ENCODE peak calls at places on chromosome 11, in seven cellular contexts. L is NCI-H524; S is HT1080; F is activated CD8-positive, alpha-beta T cell treated with anti-CD3 and anti-CD28 coated beads for 36 hours; U is EL; R is stimulated activated CD4-positive, alpha-beta T cell treated with anti-CD3 and anti-CD28 coated beads, TNF-alpha, amount 100 ng/mL, for 4 hours; I is activated naive CD4-positive, alpha-beta T cell. Q is an unnamed sample.

GRCh38 chr11:41926339-41926738 is 466.9 kb upstream of the LRRC4C start:
- DNase-seq in L (no peak), F (no peak), I (no peak), S (no peak), R (no peak), U (no peak), Q (no peak)

GRCh38 chr11:34565417-34566208 is 52.0 kb upstream of the ELF5 start:
- DNase-seq in I (no peak), U (peak; percentile 12), L (peak; percentile 15), R (no peak), S (no peak), F (peak; percentile 37), Q (no peak)

GRCh38 chr11:126948563-126948962 is 52.0 kb downstream of the KIRREL3 start:
- DNase-seq in I (no peak), L (peak; percentile 5), S (peak; percentile 54), F (no peak), U (no peak), R (no peak), Q (no peak)

GRCh38 chr11:72700026-72700610 is 25.9 kb upstream of the PDE2A start:
- DNase-seq in F (no peak), L (no peak), I (no peak), S (peak; percentile 64), R (no peak), U (peak; percentile 53), Q (peak; percentile 51)

GRCh38 chr11:1073261-1073724 is 1.4 kb upstream of the MUC2 start:
- DNase-seq in S (peak; percentile 37), R (no peak), I (no peak), L (peak; percentile 29), U (peak; percentile 20), F (no peak), Q (no peak)

GRCh38 chr11:110027627-110028371 is 65.4 kb upstream of the ZC3H12C start:
- DNase-seq in F (no peak), I (no peak), R (no peak), U (no peak), S (no peak), L (no peak), Q (no peak)

GRCh38 chr11:64885367-64886286 is 7.2 kb upstream of the EHD1 start:
- DNase-seq in L (no peak), S (peak; percentile 49), F (peak; percentile 67), U (peak; percentile 68), R (no peak), I (no peak), Q (peak; percentile 66)

GRCh38 chr11:44875056-44875455 is 75.6 kb downstream of the TP53I11 start:
- DNase-seq in U (no peak), L (no peak), S (no peak), I (no peak), R (no peak), F (no peak), Q (no peak)

GRCh38 chr11:134372961-134373360 is 39.1 kb downstream of the B3GAT1 start:
- DNase-seq in R (no peak), F (no peak), L (peak; percentile 97), S (no peak), U (no peak), I (no peak), Q (no peak)

GRCh38 chr11:121104223-121104831 is 3.3 kb downstream of the TECTA start:
- DNase-seq in L (no peak), U (no peak), I (no peak), S (no peak), R (no peak), F (no peak), Q (no peak)

GRCh38 chr11:1295591-1295990 is 13.8 kb downstream of the TOLLIP start:
- DNase-seq in R (no peak), L (no peak), F (no peak), U (no peak), S (no peak), I (no peak), Q (no peak)

GRCh38 chr11:124788521-124788920 is 11.7 kb downstream of the MSANTD2 start:
- DNase-seq in U (peak; percentile 12), I (no peak), R (no peak), L (no peak), F (no peak), S (no peak), Q (no peak)

GRCh38 chr11:70631624-70632047 is 233.3 kb downstream of the CTTN start:
- DNase-seq in U (no peak), F (no peak), I (no peak), L (peak; percentile 54), S (no peak), R (no peak), Q (no peak)

GRCh38 chr11:14499178-14499559 is 442 bp downstream of the COPB1 start:
- DNase-seq in R (peak; percentile 2), L (no peak), U (peak; percentile 28), F (peak; percentile 62), S (no peak), I (no peak), Q (peak; percentile 22)

GRCh38 chr11:108496643-108497256 is 1.4 kb downstream of the POGLUT3 start:
- DNase-seq in L (no peak), F (no peak), R (no peak), U (peak; percentile 38), I (no peak), S (no peak), Q (peak; percentile 21)

GRCh38 chr11:93081694-93082093 is 112.2 kb downstream of the MTNR1B start:
- DNase-seq in L (no peak), S (no peak), R (no peak), U (no peak), I (no peak), F (no peak), Q (no peak)

GRCh38 chr11:67290801-67291200 is 1.7 kb downstream of the ANKRD13D start:
- DNase-seq in U (no peak), L (no peak), I (no peak), R (no peak), F (no peak), S (no peak), Q (no peak)

GRCh38 chr11:72439455-72439854 is 5.1 kb upstream of the CLPB start:
- DNase-seq in U (peak; percentile 54), I (no peak), L (no peak), R (no peak), S (peak; percentile 72), F (no peak), Q (peak; percentile 32)

GRCh38 chr11:96340555-96340885 is 2.5 kb downstream of the MAML2 start:
- DNase-seq in I (no peak), S (no peak), U (no peak), F (no peak), L (no peak), R (no peak), Q (no peak)

GRCh38 chr11:11577246-11577855 is 44.5 kb downstream of the GALNT18 start:
- DNase-seq in L (no peak), I (no peak), F (no peak), U (peak; percentile 28), R (no peak), S (peak; percentile 78), Q (no peak)

GRCh38 chr11:11607772-11608171 is 14.0 kb downstream of the GALNT18 start:
- DNase-seq in R (no peak), F (no peak), S (peak; percentile 60), L (no peak), I (no peak), U (no peak), Q (no peak)

GRCh38 chr11:110337570-110338193 is 41.3 kb upstream of the RDX start:
- DNase-seq in L (no peak), S (peak; percentile 81), U (peak; percentile 65), R (no peak), I (no peak), F (peak; percentile 79), Q (no peak)

GRCh38 chr11:69377029-69377952 is 83.3 kb downstream of the MYEOV start:
- DNase-seq in F (no peak), R (no peak), I (no peak), S (no peak), L (no peak), U (no peak), Q (no peak)

GRCh38 chr11:47466701-47467250 is 17.8 kb upstream of the RAPSN start:
- DNase-seq in I (no peak), L (peak; percentile 16), F (no peak), R (no peak), S (peak; percentile 68), U (peak; percentile 55), Q (no peak)

GRCh38 chr11:69828971-69829344 is 9.7 kb upstream of the FGF3 start:
- DNase-seq in U (no peak), F (no peak), R (no peak), S (no peak), I (no peak), L (no peak), Q (no peak)

GRCh38 chr11:2890466-2891241 is 5.1 kb upstream of the CDKN1C start:
- DNase-seq in U (peak; percentile 41), I (no peak), S (no peak), L (peak; percentile 23), R (no peak), F (no peak), Q (no peak)

GRCh38 chr11:7667460-7667859 is 5.8 kb downstream of the CYB5R2 start:
- DNase-seq in F (no peak), R (no peak), U (no peak), S (no peak), L (no peak), I (no peak), Q (peak; percentile 53)

GRCh38 chr11:118175031-118175531 is 1.4 kb downstream of the SCN2B start:
- DNase-seq in S (peak; percentile 41), I (no peak), R (no peak), U (no peak), F (no peak), L (no peak), Q (no peak)

GRCh38 chr11:96211433-96211832 is 131.6 kb downstream of the MAML2 start:
- DNase-seq in U (no peak), L (no peak), S (no peak), R (no peak), I (no peak), F (peak; percentile 72), Q (no peak)

GRCh38 chr11:59862252-59862651 is 4.0 kb downstream of the TCN1 start:
- DNase-seq in I (no peak), S (no peak), L (no peak), R (no peak), F (no peak), U (no peak), Q (no peak)

GRCh38 chr11:128695539-128696221 is 1.8 kb downstream of the FLI1 start:
- DNase-seq in R (no peak), U (peak; percentile 45), S (peak; percentile 76), L (no peak), F (peak; percentile 51), I (no peak), Q (no peak)

GRCh38 chr11:104061851-104062521 is 25.5 kb downstream of the DDI1 start:
- DNase-seq in S (no peak), L (no peak), U (no peak), R (no peak), F (no peak), I (no peak), Q (no peak)

GRCh38 chr11:12157241-12157661 is 46.9 kb downstream of the MICAL2 start:
- DNase-seq in F (peak; percentile 50), R (no peak), S (peak; percentile 77), I (no peak), L (no peak), U (peak; percentile 62), Q (peak; percentile 62)

GRCh38 chr11:107696140-107696539 is 15.7 kb downstream of the SLN start:
- DNase-seq in F (no peak), I (no peak), U (peak; percentile 94), S (peak; percentile 92), L (no peak), R (no peak), Q (peak; percentile 68)

GRCh38 chr11:121105063-121105480 is 4.0 kb downstream of the TECTA start:
- DNase-seq in L (no peak), I (no peak), F (no peak), S (no peak), R (no peak), U (no peak), Q (no peak)

GRCh38 chr11:108973402-108974119 is 308.7 kb downstream of the DDX10 start:
- DNase-seq in S (peak; percentile 96), R (no peak), U (peak; percentile 97), F (no peak), I (no peak), L (no peak), Q (peak; percentile 40)

GRCh38 chr11:6413791-6414231 is 5.1 kb downstream of the APBB1 start:
- DNase-seq in S (no peak), U (no peak), L (no peak), F (peak; percentile 90), I (peak; percentile 17), R (peak; percentile 43), Q (no peak)

GRCh38 chr11:97361812-97362378 is 972.1 kb downstream of the JRKL start:
- DNase-seq in F (no peak), I (no peak), S (peak; percentile 70), U (no peak), L (no peak), R (no peak), Q (peak; percentile 8)

Q was measured in hepatic stellate cell.